ENCODE peak calls at places on chromosomes 7 and 10, in six cellular contexts. X is H1, O is HepG2, B is GM12891, S is K562, R is GM12878. T is an unnamed sample.

GRCh38 chr7:128347573-128348147 is 4.0 kb upstream of the RBM28 start:
- DNase-seq in R (no peak), O (peak), B (no peak), S (peak), X (peak), T (no peak)

GRCh38 chr7:148277042-148277660 is 313.4 kb upstream of the C7orf33 start:
- DNase-seq in O (no peak), R (no peak), S (no peak), B (no peak), X (no peak), T (no peak)

GRCh38 chr10:30386801-30387588 is 37.9 kb upstream of the MTPAP start:
- DNase-seq in B (no peak), R (no peak), S (no peak), X (no peak), O (no peak), T (no peak)

GRCh38 chr10:80509403-80510161 is 28.1 kb upstream of the SH2D4B start:
- DNase-seq in O (no peak), S (no peak), R (no peak), B (no peak), X (no peak), T (no peak)

GRCh38 chr10:69571618-69572158 is 1.5 kb downstream of the NEUROG3 start:
- DNase-seq in S (no peak), R (no peak), O (no peak), B (no peak), X (peak), T (no peak)

GRCh38 chr7:15424468-15424867 is 137.3 kb downstream of the AGMO start:
- DNase-seq in R (no peak), X (no peak), B (no peak), O (no peak), S (no peak), T (no peak)

GRCh38 chr7:44064791-44065430 is 456 bp downstream of the PGAM2 start:
- DNase-seq in B (no peak), O (no peak), X (no peak), R (no peak), S (no peak), T (no peak)

GRCh38 chr7:8379264-8379663 is 54.1 kb upstream of the NXPH1 start:
- DNase-seq in X (no peak), B (no peak), R (no peak), O (no peak), S (no peak), T (no peak)

GRCh38 chr10:101258179-101258885 is 29.1 kb upstream of the LBX1 start:
- DNase-seq in O (no peak), R (no peak), B (no peak), X (no peak), S (peak), T (no peak)

GRCh38 chr10:95818663-95819062 is 62.7 kb downstream of the ENTPD1 start:
- DNase-seq in O (peak), S (no peak), B (no peak), X (no peak), R (no peak), T (no peak)

GRCh38 chr10:107899075-107899474 is 734.6 kb upstream of the SORCS1 start:
- DNase-seq in B (no peak), R (no peak), S (no peak), O (no peak), X (no peak), T (no peak)

GRCh38 chr10:88733215-88733614 is 26.6 kb upstream of the LIPN start:
- DNase-seq in X (no peak), S (no peak), R (no peak), O (no peak), B (no peak), T (no peak)

GRCh38 chr7:72234086-72234485 is 178.1 kb downstream of the CALN1 start:
- DNase-seq in S (no peak), R (no peak), X (no peak), O (no peak), B (no peak), T (no peak)

GRCh38 chr7:149879801-149880738 is 6.3 kb downstream of the ATP6V0E2 start:
- DNase-seq in S (no peak), B (no peak), X (no peak), O (no peak), R (no peak), T (no peak)

DNA sequence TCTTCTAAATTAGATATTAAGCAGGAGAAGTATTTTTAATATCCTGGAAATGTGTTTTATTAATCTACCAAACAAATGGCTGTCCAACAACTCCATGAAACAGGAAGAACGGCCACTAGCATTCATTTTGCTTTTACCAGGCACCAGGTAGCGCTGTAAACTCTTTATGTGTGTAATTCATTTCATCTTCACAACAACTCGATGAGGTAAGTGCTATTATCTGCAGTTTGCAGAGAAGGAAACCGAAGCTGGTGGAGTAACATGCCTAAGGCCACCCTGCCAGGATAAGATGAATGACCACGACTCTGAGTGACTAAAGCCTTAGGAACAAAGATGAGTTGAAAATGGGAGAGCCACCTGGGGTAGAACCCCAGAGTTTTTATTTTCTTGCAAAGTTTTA is 101.2 kb downstream of the KIAA1217 start:
- DNase-seq in S (no peak), R (no peak), O (no peak), X (no peak), B (no peak), T (no peak)
- TF ChIP-seq TAF1 in S (no peak), R (no peak), O (no peak), X (no peak), B (no peak), T (no peak)

DNA sequence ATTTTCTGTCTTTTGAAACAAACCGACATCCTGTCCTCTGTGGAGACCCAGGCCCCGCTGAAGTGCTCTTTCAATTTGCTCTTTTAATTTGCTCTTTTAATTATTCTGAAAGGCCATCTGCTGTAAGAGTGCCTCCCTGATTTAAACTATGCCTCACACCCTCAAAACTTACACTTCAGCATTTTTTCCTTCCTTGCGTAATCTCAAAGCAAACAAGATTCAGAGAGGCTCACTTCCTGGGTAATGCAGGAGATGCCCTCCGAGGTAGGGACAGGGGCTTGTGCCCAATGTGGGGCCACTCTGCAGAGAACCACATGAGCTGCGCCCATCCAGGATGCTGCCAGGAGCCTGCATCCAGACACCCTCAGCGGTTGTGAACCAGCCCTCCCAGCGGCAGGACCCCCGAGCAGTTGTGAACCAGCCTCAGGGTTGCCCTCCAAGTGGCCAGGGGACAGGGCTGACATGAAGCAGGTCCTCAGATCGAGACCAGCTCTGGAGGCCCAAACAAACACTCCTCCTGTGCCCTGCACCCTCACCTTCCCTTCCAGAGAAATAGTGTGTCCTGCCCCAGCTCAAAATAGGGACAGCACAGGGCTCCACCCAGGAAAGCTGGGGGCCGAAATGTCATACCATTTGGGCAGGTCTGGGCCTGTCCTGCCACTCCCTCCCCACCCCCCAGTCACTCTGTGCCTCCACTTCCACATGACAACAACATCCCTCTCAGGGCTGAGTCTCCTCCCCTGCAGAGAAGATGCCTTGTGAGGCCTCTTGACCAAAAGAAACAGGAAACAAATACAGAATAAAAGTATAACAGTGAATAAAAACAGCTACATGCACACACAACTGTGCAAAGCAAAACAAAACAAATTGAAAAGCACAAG is 190.4 kb downstream of the PTPRN2 start:
- DNase-seq in X (no peak), O (peak), B (no peak), S (no peak), R (no peak), T (no peak)
- TF ChIP-seq TAF1 in X (no peak), O (no peak), B (no peak), S (no peak), R (no peak), T (no peak)

GRCh38 chr10:1280436-1281401 is 224.5 kb downstream of the WDR37 start:
- DNase-seq in X (no peak), R (no peak), S (no peak), B (no peak), O (no peak), T (no peak)
- TF ChIP-seq TAF1 in X (no peak), R (no peak), S (no peak), B (no peak), O (no peak), T (no peak)

GRCh38 chr7:115252461-115252860 is 330.6 kb downstream of the MDFIC start:
- DNase-seq in S (no peak), X (no peak), R (no peak), O (no peak), B (no peak), T (no peak)
- TF ChIP-seq TAF1 in S (no peak), X (no peak), R (no peak), O (no peak), B (no peak), T (no peak)

GRCh38 chr10:60348982-60349381 is 40.7 kb downstream of the ANK3 start:
- DNase-seq in X (no peak), B (no peak), S (no peak), R (no peak), O (no peak), T (no peak)

GRCh38 chr10:60349426-60349825 is 40.2 kb downstream of the ANK3 start:
- DNase-seq in X (no peak), B (no peak), O (no peak), R (no peak), S (no peak), T (no peak)

GRCh38 chr10:60352105-60352504 is 37.6 kb downstream of the ANK3 start:
- DNase-seq in S (no peak), X (no peak), R (peak), B (no peak), O (no peak), T (no peak)

GRCh38 chr10:60351191-60351853 is 38.4 kb downstream of the ANK3 start:
- DNase-seq in S (no peak), X (no peak), B (no peak), O (no peak), R (peak), T (no peak)

GRCh38 chr10:60350400-60350799 is 39.3 kb downstream of the ANK3 start:
- DNase-seq in X (no peak), S (no peak), B (no peak), R (no peak), O (no peak), T (no peak)
- TF ChIP-seq TAF1 in X (no peak), S (no peak), B (no peak), R (no peak), O (no peak), T (no peak)

GRCh38 chr10:93475871-93476270 is 6.3 kb downstream of the MYOF start:
- DNase-seq in X (no peak), R (no peak), O (peak), B (no peak), S (no peak), T (no peak)
- TF ChIP-seq TAF1 in X (no peak), R (no peak), O (no peak), B (no peak), S (no peak), T (no peak)

DNA sequence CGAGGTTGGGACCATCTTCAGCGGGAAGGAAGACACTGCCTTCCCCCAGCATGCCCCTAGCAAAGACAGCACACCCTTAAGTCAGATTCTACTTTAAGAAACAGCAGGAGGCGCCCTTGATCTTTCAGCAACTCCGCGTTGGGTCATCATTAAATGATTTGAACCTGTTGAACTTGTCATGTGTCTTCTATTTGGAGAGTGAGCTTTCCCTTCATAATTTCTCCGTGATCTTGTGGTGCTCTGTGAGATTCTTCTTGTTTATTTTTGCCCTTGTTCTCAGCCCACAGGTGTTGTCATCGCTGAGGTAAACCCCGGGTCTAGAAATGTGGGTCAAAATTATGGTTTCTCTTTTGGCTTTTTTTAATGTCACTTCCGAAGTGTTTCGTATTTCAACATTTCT is 49.5 kb upstream of the PITRM1 start:
- DNase-seq in S (no peak), B (no peak), X (no peak), O (no peak), R (no peak), T (no peak)
- TF ChIP-seq TAF1 in S (no peak), B (no peak), X (no peak), O (no peak), R (no peak), T (no peak)

T was measured in GM12892.